ENCODE peak calls at places on chromosomes 13 and 19, in six cellular contexts. B is uterus; J is neural progenitor cell; K is keratinocyte; S is CD4-positive, CD25-positive, alpha-beta regulatory T cell; T is left ventricle myocardium inferior. Z is an unnamed sample.
A peak's percentile ranks its signal among the peaks of the same experiment; 100 is the strongest.

GRCh38 chr13:75414036-75414827 is 67.7 kb downstream of the TBC1D4 start:
- DNase-seq in J (no peak), S (no peak), T (no peak), B (no peak), K (no peak), Z (no peak)

GRCh38 chr13:105019073-105019472 is 1516.4 kb downstream of the EFNB2 start:
- DNase-seq in J (no peak), B (no peak), T (no peak), S (no peak), K (no peak), Z (no peak)

GRCh38 chr19:6464070-6464873 is at the start of gene CRB3:
- DNase-seq in K (no peak), B (no peak), T (no peak), J (peak; percentile 53), S (peak; percentile 30), Z (no peak)

GRCh38 chr19:5150902-5151741 is 182.2 kb downstream of the KDM4B start:
- DNase-seq in J (no peak), T (peak; percentile 13), K (no peak), B (no peak), S (no peak), Z (no peak)

GRCh38 chr19:23002690-23003422 is at the start of gene ZNF728:
- DNase-seq in B (peak; percentile 74), S (no peak), T (peak; percentile 88), K (no peak), J (no peak), Z (no peak)

GRCh38 chr13:70034280-70034679 is 73.3 kb upstream of the ATXN8OS start:
- DNase-seq in S (no peak), K (no peak), T (no peak), B (no peak), J (no peak), Z (no peak)

GRCh38 chr13:99948411-99948810 is 23.2 kb downstream of the ZIC5 start:
- DNase-seq in S (no peak), K (no peak), T (no peak), J (no peak), B (no peak), Z (no peak)

GRCh38 chr19:22502766-22503165 is 80.6 kb upstream of the ZNF98 start:
- DNase-seq in K (no peak), J (no peak), T (no peak), S (no peak), B (no peak), Z (no peak)

GRCh38 chr19:47145639-47146486 is 15.2 kb downstream of the SAE1 start:
- DNase-seq in K (no peak), T (no peak), B (no peak), S (peak; percentile 42), J (no peak), Z (no peak)

GRCh38 chr13:31310781-31311180 is 111.0 kb downstream of the B3GLCT start:
- DNase-seq in T (peak; percentile 55), K (no peak), J (no peak), S (no peak), B (no peak), Z (no peak)

GRCh38 chr19:1087813-1088418 is 7.3 kb downstream of the POLR2E start:
- DNase-seq in S (peak; percentile 76), J (no peak), K (no peak), T (no peak), B (no peak), Z (no peak)

GRCh38 chr13:47680752-47681151 is 320.3 kb downstream of the SUCLA2 start:
- DNase-seq in T (no peak), S (no peak), J (no peak), K (no peak), B (no peak), Z (no peak)

GRCh38 chr19:8366961-8367326 is 3.0 kb downstream of the ANGPTL4 start:
- DNase-seq in T (no peak), S (no peak), B (peak; percentile 74), K (no peak), J (no peak), Z (no peak)

GRCh38 chr19:32453736-32454135 is 48.2 kb downstream of the DPY19L3 start:
- DNase-seq in S (no peak), J (no peak), B (no peak), K (no peak), T (no peak), Z (no peak)

GRCh38 chr19:45637890-45638667 is 1.1 kb downstream of the EML2 start:
- DNase-seq in J (no peak), B (no peak), T (no peak), K (no peak), S (no peak), Z (peak; percentile 37)

GRCh38 chr19:13208131-13208963 is 58.1 kb downstream of the IER2 start:
- DNase-seq in B (peak; percentile 61), J (peak; percentile 38), K (no peak), T (peak; percentile 39), S (peak; percentile 76), Z (peak; percentile 54)

GRCh38 chr19:5397804-5398692 is 57.2 kb upstream of the ZNRF4 start:
- DNase-seq in J (peak; percentile 96), S (no peak), K (no peak), B (no peak), T (no peak), Z (peak; percentile 15)

DNA sequence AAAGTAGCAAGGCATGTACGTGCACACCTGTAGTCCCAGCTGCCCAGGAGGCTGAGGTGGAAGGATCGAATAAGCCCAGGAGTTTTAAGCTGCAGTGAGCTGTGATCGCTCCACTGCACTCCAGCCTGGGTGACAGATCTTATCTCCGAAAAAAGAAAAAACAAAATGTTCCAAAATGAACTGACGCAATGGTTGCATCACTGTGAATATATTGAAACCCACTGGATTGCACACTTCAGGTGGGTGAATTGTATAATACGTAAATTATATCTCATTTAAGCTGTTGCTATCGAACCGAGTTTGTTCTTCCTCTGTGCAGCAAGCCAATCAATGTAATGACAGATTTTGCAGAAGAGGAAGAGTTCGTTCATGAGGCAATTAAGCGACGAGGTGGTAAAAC is 1.6 kb upstream of the CASP14 start:
- DNase-seq in J (no peak), T (no peak), K (no peak), S (no peak), B (no peak), Z (no peak)
- H3K4me3 ChIP-seq in J (no peak overlapping the region), T (no peak overlapping the region), K (no peak overlapping the region), S (no peak overlapping the region), B (no peak overlapping the region), Z (no peak overlapping the region)

DNA sequence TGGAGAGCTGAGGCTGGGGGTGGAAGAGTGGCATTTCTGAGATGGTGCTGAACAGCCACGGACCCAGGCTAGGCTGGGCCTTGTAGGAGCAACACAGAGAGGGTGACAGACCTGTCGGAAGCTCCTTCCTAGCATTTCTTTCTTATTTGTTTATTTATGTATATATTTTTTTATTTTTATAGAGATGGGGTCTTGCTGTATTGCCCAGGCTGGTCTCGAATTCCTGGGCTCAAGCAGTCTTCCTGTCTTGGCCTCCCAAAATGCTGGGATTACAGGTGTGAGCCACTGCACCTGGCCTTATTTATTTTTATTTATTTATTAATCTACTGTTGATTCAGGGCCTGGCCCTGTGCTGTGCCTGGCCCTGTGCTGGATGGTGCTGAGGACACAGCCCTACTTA is 6.5 kb downstream of the CIC start:
- DNase-seq in S (no peak), T (no peak), B (no peak), K (no peak), J (no peak), Z (no peak)
- H3K27ac ChIP-seq in S (no peak overlapping the region), T (peak overlapping the region; percentile 98), B (peak overlapping the region; percentile 97), K (no peak overlapping the region), J (no peak overlapping the region), Z (no peak overlapping the region)

DNA sequence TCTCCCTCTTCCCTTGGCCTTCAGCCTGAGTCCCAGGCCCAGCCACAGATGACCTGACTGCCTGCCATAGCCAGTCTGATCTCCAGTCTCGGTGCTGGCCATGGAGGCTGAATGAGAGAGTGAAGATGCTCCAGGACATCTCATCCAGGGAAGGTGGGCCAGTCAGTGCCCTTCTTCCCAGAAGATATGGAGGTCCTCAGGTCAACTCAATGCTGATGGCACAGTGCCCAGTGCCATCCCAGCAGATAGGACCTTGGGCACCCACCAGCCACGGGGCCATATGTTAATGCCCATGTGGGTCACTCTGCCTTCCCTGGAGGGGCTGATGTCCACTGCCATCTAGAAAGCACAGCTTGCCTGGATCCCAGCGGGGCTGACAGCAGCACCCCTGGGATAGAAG is 7.2 kb downstream of the VSTM2B start:
- DNase-seq in K (no peak), T (no peak), B (peak; percentile 9), S (no peak), J (no peak), Z (no peak)
- H3K27me3 ChIP-seq in K (peaks cover 38% of the 10 kb centered on the region), T (peaks cover 94% of the 10 kb centered on the region), B (peaks cover 3% of the 10 kb centered on the region), S (peaks cover 8% of the 10 kb centered on the region), J (peaks cover 50% of the 10 kb centered on the region), Z (peaks cover 32% of the 10 kb centered on the region)

GRCh38 chr13:40653558-40654318 is 12.7 kb downstream of the FOXO1 start:
- DNase-seq in B (no peak), T (no peak), S (peak; percentile 60), J (peak; percentile 20), K (no peak), Z (no peak)
- H3K4me3 ChIP-seq in B (no peak overlapping the region), T (no peak overlapping the region), S (peak overlapping the region; percentile 87), J (no peak overlapping the region), K (no peak overlapping the region), Z (no peak overlapping the region)

GRCh38 chr13:45105895-45106294 is 14.4 kb upstream of the GTF2F2 start:
- DNase-seq in K (no peak), J (no peak), S (no peak), T (no peak), B (no peak), Z (no peak)

GRCh38 chr13:45102136-45102802 is 18.0 kb upstream of the GTF2F2 start:
- DNase-seq in J (peak; percentile 63), S (no peak), T (no peak), B (no peak), K (no peak), Z (no peak)

GRCh38 chr13:45104294-45104693 is 16.0 kb upstream of the GTF2F2 start:
- DNase-seq in T (no peak), S (no peak), K (no peak), B (no peak), J (no peak), Z (no peak)

GRCh38 chr13:45100855-45101254 is 19.5 kb upstream of the GTF2F2 start:
- DNase-seq in J (peak; percentile 32), S (no peak), B (no peak), T (no peak), K (no peak), Z (no peak)

GRCh38 chr13:45101327-45102018 is 18.8 kb upstream of the GTF2F2 start:
- DNase-seq in J (peak; percentile 77), T (no peak), K (no peak), B (no peak), S (no peak), Z (no peak)
- H3K27ac ChIP-seq in J (peak overlapping the region; percentile 91), T (no peak overlapping the region), K (no peak overlapping the region), B (no peak overlapping the region), S (no peak overlapping the region), Z (no peak overlapping the region)

GRCh38 chr19:50833117-50833801 is at the start of gene KLK15:
- DNase-seq in K (no peak), B (no peak), S (no peak), J (no peak), T (no peak), Z (no peak)
- H3K27me3 ChIP-seq in K (peaks cover 8% of the 10 kb centered on the region), B (no peaks in the 10 kb centered on the region), S (no peaks in the 10 kb centered on the region), J (peaks cover 60% of the 10 kb centered on the region), T (peaks cover 92% of the 10 kb centered on the region), Z (no peaks in the 10 kb centered on the region)

DNA sequence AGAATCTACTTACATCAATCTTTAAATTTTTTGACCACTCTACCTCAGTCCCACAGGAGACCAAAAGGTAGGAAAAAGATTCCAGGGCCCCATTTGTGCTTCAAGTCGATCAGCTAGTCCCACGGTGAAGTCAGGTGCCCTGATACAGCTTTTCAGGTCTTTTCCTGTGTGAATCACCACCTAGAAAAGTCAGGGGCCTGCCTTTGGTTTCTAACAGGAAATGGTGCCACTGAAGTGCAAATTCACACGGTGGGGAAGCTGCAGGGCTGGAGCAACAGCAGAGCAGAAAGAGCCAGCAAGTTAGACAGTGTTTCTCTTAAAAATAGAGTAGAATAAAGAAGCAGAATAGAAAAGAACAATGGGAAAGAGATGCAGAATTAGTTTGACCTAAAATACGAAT is 107.5 kb downstream of the KLF12 start:
- DNase-seq in B (no peak), J (no peak), T (no peak), S (peak; percentile 83), K (no peak), Z (peak; percentile 41)
- H3K4me3 ChIP-seq in B (no peak overlapping the region), J (no peak overlapping the region), T (no peak overlapping the region), S (peak overlapping the region; percentile 84), K (no peak overlapping the region), Z (no peak overlapping the region)

Z was measured in brain microvascular endothelial cell.